ENCODE peak calls at places on chromosomes 4 and X, in ten cellular contexts. X is fibroblast of mammary gland, K is tibial artery, T is mammary epithelial cell, Q is left lung, C is skeletal muscle cell, M is HFF-Myc, Y is heart left ventricle, I is kidney epithelial cell, V is neuronal stem cell. P is an unnamed sample.

GRCh38 chr4:150867148-150867547 is 147.9 kb downstream of the LRBA start:
- DNase-seq in C (peak), X (peak), I (no peak), Q (no peak), Y (peak), V (peak), M (peak), K (no peak), T (peak), P (no peak)

GRCh38 chr4:177562163-177562562 is 119.9 kb upstream of the AGA start:
- DNase-seq in V (no peak), X (no peak), I (no peak), Y (no peak), C (no peak), T (no peak), Q (no peak), M (no peak), K (no peak), P (no peak)

GRCh38 chr4:103754844-103755243 is 35.1 kb upstream of the TACR3 start:
- DNase-seq in Y (no peak), I (peak), C (no peak), K (no peak), M (no peak), V (no peak), T (peak), X (peak), Q (no peak), P (peak)

GRCh38 chr4:157792716-157793115 is 380.1 kb downstream of the GASK1B start:
- DNase-seq in V (no peak), Y (no peak), I (no peak), K (no peak), M (no peak), X (peak), C (no peak), T (peak), Q (no peak), P (no peak)

GRCh38 chrX:44282753-44283152 is 60.7 kb downstream of the EFHC2 start:
- DNase-seq in X (no peak), Y (no peak), M (no peak), Q (no peak), I (no peak), V (no peak), K (no peak), C (no peak), T (no peak), P (no peak)

GRCh38 chr4:38310446-38311043 is 350.3 kb downstream of the PTTG2 start:
- DNase-seq in Q (no peak), K (no peak), V (no peak), C (no peak), X (no peak), M (no peak), T (no peak), I (no peak), Y (no peak), P (no peak)

GRCh38 chrX:7926914-7927258 is 327 bp downstream of the PNPLA4 start:
- DNase-seq in C (no peak), V (no peak), Y (no peak), K (no peak), Q (no peak), X (no peak), M (no peak), I (no peak), T (no peak), P (no peak)

GRCh38 chrX:144379156-144379555 is 495.3 kb downstream of the UBE2NL start:
- DNase-seq in Q (no peak), T (no peak), C (no peak), V (no peak), X (no peak), M (no peak), I (no peak), Y (no peak), K (no peak), P (no peak)

GRCh38 chr4:49000806-49001205 is 14.7 kb downstream of the CWH43 start:
- DNase-seq in C (no peak), Q (no peak), Y (no peak), I (no peak), K (no peak), T (peak), V (no peak), M (no peak), X (no peak), P (no peak)

GRCh38 chr4:168694669-168695068 is 197.8 kb downstream of the PALLD start:
- DNase-seq in Y (no peak), Q (no peak), C (peak), K (no peak), X (no peak), I (peak), V (no peak), M (no peak), T (no peak), P (no peak)

GRCh38 chrX:49192722-49193328 is 6.7 kb upstream of the PRICKLE3 start:
- DNase-seq in X (peak), K (no peak), T (no peak), M (no peak), V (no peak), I (no peak), Y (no peak), C (no peak), Q (no peak), P (no peak)

GRCh38 chr4:61199869-61200194 is 294 bp upstream of the ADGRL3 start:
- DNase-seq in M (no peak), Y (no peak), V (peak), C (no peak), T (no peak), X (no peak), Q (no peak), I (no peak), K (no peak), P (no peak)

GRCh38 chr4:102827674-102828496 is 534 bp upstream of the UBE2D3 start:
- DNase-seq in X (peak), Q (peak), M (peak), C (peak), Y (peak), T (peak), I (peak), V (peak), K (peak), P (peak)

DNA sequence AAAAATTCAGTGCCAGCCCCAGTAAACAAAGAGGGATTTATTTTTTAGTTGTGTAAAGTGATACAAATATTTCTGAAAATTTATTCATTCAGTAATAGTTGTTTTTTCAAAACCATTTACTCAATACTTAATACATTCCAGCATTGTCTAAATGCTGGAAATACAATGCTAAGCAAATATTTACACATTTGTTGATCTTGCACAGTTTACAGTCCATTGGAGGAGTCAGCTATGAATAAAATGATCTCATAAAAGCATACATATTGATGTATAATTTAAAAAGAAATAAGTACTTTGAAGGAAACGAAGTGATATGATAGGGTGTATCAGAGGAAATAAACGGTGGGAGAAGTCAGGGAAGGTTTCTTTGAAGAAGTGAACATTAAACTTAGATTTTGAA is 1942.1 kb upstream of the ADGRL3 start:
- DNase-seq in X (no peak), Y (no peak), V (no peak), I (no peak), C (no peak), T (no peak), K (no peak), Q (no peak), M (no peak), P (no peak)
- H3K4me3 ChIP-seq in X (no peak), Y (no peak), V (no peak), I (no peak), C (no peak), T (no peak), K (no peak), Q (no peak), M (no peak), P (no peak)

GRCh38 chr4:105588252-105588651 is 35.8 kb downstream of the ARHGEF38 start:
- DNase-seq in K (no peak), Y (no peak), V (no peak), I (no peak), T (no peak), X (no peak), C (no peak), M (no peak), Q (no peak), P (no peak)

GRCh38 chr4:105587851-105588250 is 35.4 kb downstream of the ARHGEF38 start:
- DNase-seq in I (peak), X (no peak), M (no peak), V (no peak), T (no peak), K (no peak), Y (no peak), C (no peak), Q (no peak), P (no peak)

DNA sequence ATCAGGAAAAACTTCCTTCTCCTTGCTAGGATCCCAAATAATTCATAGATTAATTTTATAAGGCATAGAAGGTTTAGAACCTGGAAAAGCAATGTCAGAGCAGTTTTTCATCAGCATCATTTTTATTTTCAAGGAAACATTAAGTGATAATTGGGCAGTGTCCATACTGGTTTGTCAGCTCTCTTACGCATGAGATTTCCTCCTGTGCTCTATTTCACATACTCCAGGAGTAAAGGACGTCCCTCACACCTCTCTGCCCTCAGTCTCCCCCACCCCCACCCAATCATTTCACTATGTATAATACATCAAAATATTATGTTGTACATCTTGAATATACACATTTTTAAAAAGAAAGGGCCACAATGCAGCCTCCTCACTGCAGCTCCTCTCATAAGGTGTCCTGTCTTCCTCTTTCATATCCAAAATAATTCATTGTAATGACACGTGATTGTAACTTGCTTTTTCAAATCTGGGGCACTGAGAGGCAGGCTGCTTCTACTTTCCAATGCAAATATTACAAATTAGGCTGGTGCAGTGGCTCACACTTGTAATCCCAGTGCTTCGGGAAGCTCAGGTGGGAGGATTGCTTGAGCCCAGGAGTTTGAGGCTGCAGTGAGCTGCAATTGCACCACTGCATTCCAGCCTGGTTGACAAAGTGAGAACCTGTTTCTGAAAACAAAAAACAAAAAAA is 34.4 kb downstream of the ARHGEF38 start:
- DNase-seq in C (no peak), M (no peak), Q (no peak), Y (no peak), I (no peak), V (no peak), K (no peak), T (no peak), X (no peak), P (no peak)
- H3K4me3 ChIP-seq in C (no peak), M (no peak), Q (no peak), Y (no peak), I (no peak), V (no peak), K (no peak), T (no peak), X (no peak), P (no peak)

DNA sequence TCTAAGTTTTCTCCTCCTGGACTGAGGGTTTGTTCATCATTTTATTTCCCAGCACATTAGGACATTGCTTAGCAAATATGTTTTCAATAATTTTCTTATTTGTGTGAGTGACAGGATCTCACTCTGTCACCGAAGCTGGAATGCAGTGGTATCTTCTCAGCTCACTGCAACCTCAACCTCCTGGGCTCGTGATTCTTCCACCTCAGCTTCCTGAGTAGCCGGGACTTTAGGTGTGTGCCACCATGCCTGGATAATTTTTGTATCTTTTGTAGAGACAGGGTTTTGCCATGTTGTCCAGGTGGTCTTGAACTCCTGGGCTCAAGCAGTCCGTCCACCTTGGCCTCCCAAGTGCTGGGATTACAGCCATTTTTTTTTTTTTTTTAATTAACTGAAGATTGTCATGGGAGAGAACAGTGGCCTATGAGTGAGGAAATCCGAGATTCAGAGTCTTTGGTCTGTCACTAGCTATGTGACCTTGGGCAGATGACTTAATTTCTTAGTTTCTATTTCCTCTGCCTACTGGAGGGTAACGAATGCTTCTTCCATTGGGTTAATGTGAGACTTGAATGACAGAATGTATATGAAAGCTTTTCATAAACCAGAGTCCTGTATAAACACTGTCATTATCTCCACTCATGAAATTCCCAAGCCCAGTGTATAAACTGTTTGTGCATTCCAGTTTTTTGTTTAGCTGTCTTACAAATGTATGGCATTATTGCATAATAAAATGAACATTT is 23.9 kb downstream of the MOB1B start:
- DNase-seq in M (no peak), Y (no peak), V (no peak), Q (no peak), X (no peak), I (no peak), C (no peak), T (no peak), K (no peak), P (no peak)
- H3K4me3 ChIP-seq in M (no peak), Y (no peak), V (no peak), Q (no peak), X (no peak), I (no peak), C (no peak), T (no peak), K (no peak), P (no peak)

GRCh38 chrX:155069414-155069813 is 1.5 kb downstream of the CMC4 start:
- DNase-seq in X (no peak), Q (no peak), V (no peak), M (no peak), T (no peak), I (no peak), C (no peak), Y (no peak), K (no peak), P (no peak)
- H3K4me3 ChIP-seq in X (peak), Q (peak), V (no peak), M (peak), T (peak), I (peak), C (peak), Y (peak), K (peak), P (peak)

GRCh38 chr4:113117346-113117677 is 67.9 kb downstream of the ANK2 start:
- DNase-seq in X (no peak), T (no peak), Y (no peak), V (no peak), K (no peak), M (no peak), C (no peak), Q (no peak), I (no peak), P (no peak)

GRCh38 chr4:113114884-113115283 is 65.4 kb downstream of the ANK2 start:
- DNase-seq in Q (no peak), X (no peak), T (no peak), Y (no peak), V (no peak), I (no peak), M (no peak), C (no peak), K (no peak), P (no peak)

GRCh38 chr4:113113151-113113550 is 63.7 kb downstream of the ANK2 start:
- DNase-seq in M (no peak), I (no peak), C (no peak), K (no peak), Y (no peak), V (no peak), X (no peak), Q (no peak), T (no peak), P (no peak)

GRCh38 chr4:113112341-113112978 is 63.0 kb downstream of the ANK2 start:
- DNase-seq in K (no peak), M (no peak), C (no peak), Q (no peak), V (no peak), Y (no peak), I (no peak), T (no peak), X (no peak), P (no peak)

GRCh38 chr4:113116414-113117345 is 67.2 kb downstream of the ANK2 start:
- DNase-seq in K (no peak), Q (no peak), M (no peak), X (no peak), Y (no peak), T (no peak), I (peak), V (no peak), C (no peak), P (no peak)
- H3K4me3 ChIP-seq in K (no peak), Q (no peak), M (no peak), X (no peak), Y (no peak), T (no peak), I (peak), V (no peak), C (no peak), P (no peak)

GRCh38 chr4:70841951-70842350 is 2.3 kb upstream of the GRSF1 start:
- DNase-seq in X (no peak), Y (no peak), T (no peak), I (no peak), M (no peak), Q (no peak), C (no peak), K (no peak), V (no peak), P (no peak)
- H3K4me3 ChIP-seq in X (no peak), Y (no peak), T (no peak), I (no peak), M (no peak), Q (no peak), C (no peak), K (no peak), V (no peak), P (no peak)

GRCh38 chr4:85777908-85778808 is 303.2 kb downstream of the ARHGAP24 start:
- DNase-seq in C (no peak), V (no peak), I (no peak), M (no peak), T (no peak), Y (no peak), K (no peak), X (no peak), Q (no peak), P (no peak)

GRCh38 chr4:85780664-85781063 is 305.7 kb downstream of the ARHGAP24 start:
- DNase-seq in Y (no peak), T (no peak), X (peak), V (no peak), I (no peak), Q (no peak), C (no peak), K (no peak), M (no peak), P (no peak)

GRCh38 chr4:85776579-85776978 is 301.6 kb downstream of the ARHGAP24 start:
- DNase-seq in I (peak), X (peak), V (no peak), K (no peak), M (no peak), C (no peak), Q (no peak), Y (no peak), T (peak), P (no peak)

GRCh38 chr4:85778809-85779124 is 303.8 kb downstream of the ARHGAP24 start:
- DNase-seq in K (no peak), I (no peak), T (no peak), C (no peak), V (no peak), Y (no peak), Q (no peak), X (peak), M (no peak), P (no peak)

GRCh38 chr4:85779165-85779564 is 304.2 kb downstream of the ARHGAP24 start:
- DNase-seq in Y (no peak), Q (no peak), C (no peak), T (no peak), M (no peak), X (peak), I (no peak), K (no peak), V (no peak), P (no peak)
- H3K4me3 ChIP-seq in Y (peak), Q (no peak), C (peak), T (no peak), M (peak), X (peak), I (peak), K (peak), V (no peak), P (peak)

DNA sequence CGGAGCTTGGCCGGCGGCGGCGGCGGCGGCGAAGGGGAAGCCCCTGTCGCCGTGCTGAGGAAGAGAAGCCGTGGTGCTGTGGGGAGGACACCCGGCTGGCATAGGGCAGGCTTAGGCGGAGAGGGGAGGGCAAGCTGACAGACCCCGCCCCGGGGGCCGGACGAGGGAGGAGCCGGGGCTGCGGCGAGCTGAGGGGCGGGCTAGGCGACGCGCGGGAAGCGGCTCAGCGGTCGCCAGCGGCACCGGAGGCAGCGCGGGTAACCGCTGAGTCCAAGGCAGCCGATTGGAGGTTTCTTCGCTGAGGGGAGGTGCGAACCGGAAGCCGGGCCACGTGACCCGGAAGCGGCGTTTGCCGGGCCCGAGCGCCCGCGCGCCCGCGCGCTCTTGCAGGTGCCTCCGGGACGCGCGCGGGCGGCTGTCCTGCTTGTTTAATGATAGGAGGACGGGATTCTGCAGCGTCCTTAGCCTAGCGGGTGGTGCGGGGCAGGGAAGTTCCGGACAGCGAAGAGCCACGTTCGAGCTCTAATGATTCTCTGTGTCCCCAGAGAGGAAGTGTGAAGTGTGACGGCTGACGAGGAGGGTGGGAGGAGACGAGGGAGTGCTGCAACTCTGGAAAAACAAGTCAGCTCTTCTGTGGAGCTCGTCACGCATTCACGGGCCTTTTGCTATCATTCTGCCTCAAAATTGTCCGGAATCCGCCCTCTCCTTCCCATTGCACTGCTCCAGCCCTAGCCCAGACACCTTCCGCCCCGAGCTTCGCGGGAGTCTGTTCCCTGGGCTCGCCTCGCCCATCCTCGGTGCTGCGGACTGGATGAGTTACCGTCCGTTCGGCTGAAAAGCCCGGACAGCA is at the start of gene AP1S2:
- DNase-seq in Y (peak), I (peak), T (peak), M (peak), X (peak), K (peak), V (peak), Q (peak), C (peak), P (peak)
- H3K4me3 ChIP-seq in Y (peak), I (peak), T (peak), M (peak), X (peak), K (peak), V (peak), Q (peak), C (peak), P (peak)

P was measured in RWPE2.